ENCODE peak calls at places on chromosomes 6 and 20, in five cellular contexts. Z, Q, V, M and L are unnamed samples.

GRCh38 chr20:1478566-1478965 is 11.9 kb upstream of the NSFL1C start:
- DNase-seq in Z (no peak), Q (no peak), V (no peak), M (peak; percentile 46), L (no peak)

GRCh38 chr6:159067334-159067733 is 22.5 kb upstream of the TAGAP start:
- DNase-seq in Z (no peak), Q (no peak), V (no peak), M (no peak), L (no peak)

GRCh38 chr6:31031095-31031494 is 20.8 kb downstream of the MUC22 start:
- DNase-seq in Z (no peak), Q (no peak), V (no peak), M (no peak), L (no peak)

GRCh38 chr20:48829940-48830339 is 2.1 kb upstream of the PREX1 start:
- DNase-seq in Z (no peak), Q (no peak), V (no peak), M (no peak), L (no peak)

GRCh38 chr20:51696304-51697118 is 71.7 kb downstream of the ATP9A start:
- DNase-seq in Z (peak; percentile 64), Q (peak; percentile 64), V (no peak), M (no peak), L (no peak)

GRCh38 chr20:62454936-62455673 is 20.7 kb downstream of the GATA5 start:
- DNase-seq in Z (no peak), Q (no peak), V (no peak), M (no peak), L (no peak)

GRCh38 chr6:105087571-105088211 is 92.1 kb downstream of the POPDC3 start:
- DNase-seq in Z (peak; percentile 75), Q (peak; percentile 65), V (peak; percentile 37), M (peak; percentile 65), L (peak; percentile 55)

GRCh38 chr20:9200620-9201019 is 131.7 kb downstream of the PLCB4 start:
- DNase-seq in Z (no peak), Q (no peak), V (no peak), M (peak; percentile 80), L (no peak)

GRCh38 chr6:169723200-169723909 is 945 bp downstream of the PHF10 start:
- DNase-seq in Z (peak; percentile 70), Q (peak; percentile 63), V (peak; percentile 75), M (peak; percentile 71), L (peak; percentile 37)

GRCh38 chr6:11332463-11332862 is 100.0 kb upstream of the NEDD9 start:
- DNase-seq in Z (no peak), Q (no peak), V (no peak), M (no peak), L (no peak)